ENCODE peak calls at places on chromosomes 7 and 10, in four cellular contexts. I is spleen, A is neural progenitor cell, V is suprapubic skin. Y is an unnamed sample.
A peak's percentile ranks its signal among the peaks of the same experiment; 100 is the strongest.

GRCh38 chr7:78299088-78299487 is 500.5 kb downstream of the PHTF2 start:
- DNase-seq in I (no peak), A (no peak), V (no peak), Y (no peak)

GRCh38 chr7:150375662-150376521 is 3.2 kb upstream of the ZNF775 start:
- DNase-seq in I (no peak), A (peak; percentile 2), V (no peak), Y (no peak)

GRCh38 chr10:101297901-101298451 is 56.0 kb upstream of the BTRC start:
- DNase-seq in I (peak; percentile 85), A (peak; percentile 84), V (no peak), Y (no peak)

GRCh38 chr7:141402277-141402996 is 148.8 kb upstream of the AGK start:
- DNase-seq in I (no peak), A (no peak), V (no peak), Y (no peak)

GRCh38 chr7:157520249-157520648 is 183.4 kb downstream of the DNAJB6 start:
- DNase-seq in I (peak; percentile 52), A (no peak), V (no peak), Y (no peak)

GRCh38 chr7:82594665-82595064 is 151.1 kb upstream of the CACNA2D1 start:
- DNase-seq in I (no peak), A (peak; percentile 95), V (no peak), Y (no peak)

GRCh38 chr7:67696124-67696523 is 699.5 kb downstream of the TYW1 start:
- DNase-seq in I (no peak), A (no peak), V (no peak), Y (no peak)

GRCh38 chr7:73622909-73623797 is 1.2 kb downstream of the MLXIPL start:
- DNase-seq in I (no peak), A (peak; percentile 38), V (peak; percentile 84), Y (no peak)

GRCh38 chr7:116547347-116547746 is 22.5 kb downstream of the CAV1 start:
- DNase-seq in I (no peak), A (no peak), V (no peak), Y (no peak)

GRCh38 chr7:84328571-84328970 is 134.0 kb upstream of the SEMA3A start:
- DNase-seq in I (no peak), A (no peak), V (no peak), Y (no peak)

GRCh38 chr10:84233940-84234339 is 7.4 kb downstream of the LRIT1 start:
- DNase-seq in I (no peak), A (no peak), V (no peak), Y (no peak)

GRCh38 chr7:22330903-22331302 is 26.1 kb downstream of the RAPGEF5 start:
- DNase-seq in I (no peak), A (no peak), V (no peak), Y (no peak)

GRCh38 chr10:25815999-25816768 is 117.8 kb upstream of the MYO3A start:
- DNase-seq in I (no peak), A (no peak), V (no peak), Y (no peak)

GRCh38 chr10:52533986-52534385 is 219.9 kb downstream of the DKK1 start:
- DNase-seq in I (no peak), A (no peak), V (no peak), Y (no peak)

GRCh38 chr10:86329093-86329710 is 37.4 kb downstream of the GRID1 start:
- DNase-seq in I (peak; percentile 51), A (no peak), V (no peak), Y (no peak)

GRCh38 chr7:43537765-43538403 is 45.0 kb upstream of the STK17A start:
- DNase-seq in I (no peak), A (no peak), V (no peak), Y (no peak)

GRCh38 chr7:135618510-135618909 is 43.8 kb upstream of the STMP1 start:
- DNase-seq in I (no peak), A (no peak), V (no peak), Y (no peak)

GRCh38 chr10:31977440-31978157 is 49.0 kb upstream of the ARHGAP12 start:
- DNase-seq in I (no peak), A (no peak), V (no peak), Y (peak; percentile 49)
- H3K27ac ChIP-seq in I (peak overlapping the region; percentile 80), A (no peak overlapping the region), V (no peak overlapping the region), Y (peak overlapping the region; percentile 47)

DNA sequence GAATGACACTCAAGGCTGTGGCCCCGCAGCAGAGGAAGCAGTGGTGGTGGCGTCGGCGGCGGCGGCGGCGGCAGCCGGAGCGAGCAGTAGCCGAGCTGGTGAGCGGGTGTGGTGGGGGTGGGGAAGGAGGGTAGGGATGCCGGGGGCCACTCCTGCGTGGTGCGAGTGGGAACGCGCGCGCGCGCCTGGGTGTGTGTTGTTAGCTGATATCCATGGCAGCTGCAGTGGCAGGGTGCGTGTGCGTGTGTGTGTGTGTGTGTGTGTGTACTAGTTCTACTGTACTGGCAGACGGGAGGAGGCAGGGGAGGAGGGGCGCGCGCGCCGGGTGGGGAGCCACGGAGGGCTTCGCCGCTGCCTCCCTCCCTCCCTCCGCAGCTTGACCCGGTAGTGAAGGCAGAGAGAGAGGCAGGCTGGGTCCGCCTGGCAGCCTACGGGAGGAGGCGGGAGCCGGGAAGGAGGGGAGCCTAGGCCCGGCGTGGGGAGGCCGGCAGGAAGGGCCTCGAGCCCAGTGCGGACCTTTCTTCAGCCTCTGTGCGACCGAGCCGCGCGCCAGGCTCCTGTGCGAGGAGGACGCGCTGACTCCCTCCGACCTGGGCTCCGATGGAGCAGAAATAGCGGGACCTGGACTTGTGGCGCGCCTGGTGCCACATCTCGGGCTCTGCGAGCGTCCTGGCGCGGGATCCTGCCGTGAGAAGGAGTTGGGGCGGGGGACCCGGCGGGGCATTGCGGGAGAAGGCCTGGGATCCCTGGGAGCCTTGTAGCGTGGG is at the start of gene MAGI2:
- DNase-seq in I (peak; percentile 89), A (peak; percentile 78), V (peak; percentile 90), Y (no peak)
- H3K27ac ChIP-seq in I (peak within 1 kb of the TSS; percentile 93), A (no peak within 1 kb of the TSS), V (peak within 1 kb of the TSS; percentile 95), Y (peak within 1 kb of the TSS; percentile 95)

DNA sequence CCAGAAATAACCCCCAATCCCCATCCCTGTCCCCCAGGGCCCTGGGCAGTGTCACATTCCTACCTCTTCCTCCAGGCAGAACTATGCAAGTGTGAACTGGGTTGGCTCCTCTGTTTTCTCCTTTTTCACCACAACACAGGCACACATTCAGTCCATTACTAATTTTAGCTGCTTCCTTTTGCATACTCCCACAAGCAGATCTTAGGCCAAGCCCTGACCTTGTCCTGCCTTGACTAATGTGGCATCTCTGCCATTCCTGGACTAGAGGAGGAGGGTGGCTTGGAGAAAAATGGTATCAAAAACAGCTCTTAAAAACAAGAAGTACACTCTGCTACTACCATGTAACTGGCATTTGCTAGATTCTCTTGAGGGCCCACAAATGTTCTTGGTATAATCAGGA is 208.2 kb downstream of the HDAC9 start:
- DNase-seq in I (no peak), A (no peak), V (no peak), Y (no peak)
- H3K27ac ChIP-seq in I (no peak overlapping the region), A (no peak overlapping the region), V (no peak overlapping the region), Y (no peak overlapping the region)

GRCh38 chr10:58973235-58973595 is 203.2 kb upstream of the PHYHIPL start:
- DNase-seq in I (no peak), A (no peak), V (no peak), Y (no peak)

GRCh38 chr10:58970160-58970915 is 206.1 kb upstream of the PHYHIPL start:
- DNase-seq in I (no peak), A (no peak), V (no peak), Y (no peak)

GRCh38 chr10:58971211-58971610 is 205.2 kb upstream of the PHYHIPL start:
- DNase-seq in I (no peak), A (no peak), V (no peak), Y (no peak)

GRCh38 chr10:58972576-58973234 is 203.7 kb upstream of the PHYHIPL start:
- DNase-seq in I (no peak), A (peak; percentile 75), V (no peak), Y (no peak)

DNA sequence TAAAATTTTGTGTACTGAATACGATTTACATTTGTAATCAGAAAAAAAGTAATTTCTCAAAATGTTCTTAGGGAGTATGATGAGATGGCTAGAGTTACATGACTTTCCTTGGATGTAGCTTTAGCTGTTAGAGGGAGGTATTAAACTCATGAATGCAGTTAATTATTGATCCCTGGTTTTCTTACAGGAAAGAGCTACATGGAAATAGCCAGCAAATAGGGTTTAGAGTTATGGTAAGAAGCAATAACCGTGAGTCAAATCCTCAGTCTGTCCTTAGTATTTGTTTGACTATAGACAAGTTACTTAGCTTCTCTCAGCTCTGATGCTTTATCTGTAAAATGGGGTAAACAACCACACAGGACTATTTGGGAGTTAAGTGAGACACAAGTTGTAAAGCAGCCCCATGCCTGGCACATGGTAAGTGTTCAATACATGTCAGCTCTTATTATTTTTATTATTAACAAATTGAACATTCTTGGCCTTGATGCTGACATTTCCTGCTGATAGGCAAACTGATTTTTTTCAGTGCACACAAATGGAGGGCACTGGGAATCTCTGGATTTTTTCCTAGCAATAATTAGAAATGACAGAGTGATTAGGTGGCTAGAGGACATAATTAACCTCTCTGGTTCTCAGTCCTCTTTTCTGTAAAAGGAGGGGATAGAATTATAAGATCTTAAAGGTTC is 204.5 kb upstream of the PHYHIPL start:
- DNase-seq in I (no peak), A (no peak), V (no peak), Y (no peak)
- H3K27ac ChIP-seq in I (no peak overlapping the region), A (no peak overlapping the region), V (no peak overlapping the region), Y (no peak overlapping the region)

GRCh38 chr10:71634531-71635164 is 84.9 kb downstream of the C10orf105 start:
- DNase-seq in I (no peak), A (no peak), V (no peak), Y (no peak)
- H3K27ac ChIP-seq in I (no peak overlapping the region), A (no peak overlapping the region), V (no peak overlapping the region), Y (no peak overlapping the region)

GRCh38 chr10:112634096-112634830 is 187.2 kb downstream of the VTI1A start:
- DNase-seq in I (no peak), A (no peak), V (no peak), Y (no peak)

GRCh38 chr10:112624546-112625048 is 177.6 kb downstream of the VTI1A start:
- DNase-seq in I (no peak), A (no peak), V (peak; percentile 70), Y (no peak)

GRCh38 chr10:112631501-112632410 is 184.7 kb downstream of the VTI1A start:
- DNase-seq in I (no peak), A (no peak), V (no peak), Y (no peak)

DNA sequence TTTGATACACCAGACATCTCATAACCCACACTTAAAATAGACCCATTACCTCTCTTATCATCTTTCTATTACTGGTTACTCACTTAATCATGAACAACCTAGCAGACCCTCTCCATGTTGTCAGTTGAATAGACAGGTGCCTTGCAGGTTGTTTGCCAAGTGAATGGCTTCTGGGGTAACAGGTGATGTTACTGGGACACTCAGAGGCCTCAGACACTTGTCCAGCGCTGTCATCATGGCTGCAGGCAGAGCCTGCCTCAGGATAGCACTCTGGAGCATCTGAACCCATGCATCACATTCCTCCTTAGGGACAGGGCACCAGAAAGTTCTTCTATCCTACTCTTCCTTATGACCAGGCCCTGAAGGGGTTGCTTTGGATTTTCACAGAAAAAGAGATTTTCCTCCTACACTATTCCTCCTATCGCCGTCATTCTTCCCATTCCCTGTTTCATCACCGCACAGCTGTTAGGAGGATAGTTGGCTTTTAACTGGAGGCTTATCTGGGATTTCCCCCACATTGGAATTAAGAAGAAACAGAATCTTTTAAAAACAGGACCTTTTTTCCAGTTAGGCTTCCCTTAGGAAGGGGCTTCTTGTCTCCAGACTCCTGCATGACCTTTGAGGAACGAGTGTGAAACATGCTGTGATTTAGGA is 182.1 kb downstream of the VTI1A start:
- DNase-seq in I (no peak), A (no peak), V (no peak), Y (no peak)
- H3K27ac ChIP-seq in I (no peak overlapping the region), A (peak overlapping the region; percentile 18), V (no peak overlapping the region), Y (no peak overlapping the region)